ENCODE peak calls at places on chromosomes 3 and 15, in five cellular contexts. One of them, this sample, is unnamed.
A peak's percentile ranks its signal among the peaks of the same experiment; 100 is the strongest.

GRCh38 chr3:171165499-171165921 is 139.0 kb upstream of the SLC2A2 start:
- DNase-seq in EH: no peak
- DNase-seq in NCI-H460: no peak
- DNase-seq in COR-L47: no peak
- DNase-seq in AML-193: no peak
- DNase-seq in this sample: no peak

GRCh38 chr3:11536936-11537612 is 106.6 kb downstream of the VGLL4 start:
- DNase-seq in EH: no peak
- DNase-seq in COR-L47: no peak
- DNase-seq in AML-193: no peak
- DNase-seq in NCI-H460: no peak
- DNase-seq in this sample: peak; percentile 71

GRCh38 chr3:136547293-136547692 is 204.9 kb downstream of the STAG1 start:
- DNase-seq in NCI-H460: no peak
- DNase-seq in EH: peak; percentile 67
- DNase-seq in COR-L47: peak; percentile 20
- DNase-seq in AML-193: no peak
- DNase-seq in this sample: no peak

GRCh38 chr3:134840459-134840858 is 45.4 kb downstream of the EPHB1 start:
- DNase-seq in EH: peak; percentile 7
- DNase-seq in AML-193: no peak
- DNase-seq in NCI-H460: no peak
- DNase-seq in COR-L47: no peak
- DNase-seq in this sample: no peak

GRCh38 chr3:163273694-163274093 is 1777.1 kb downstream of the OTOL1 start:
- DNase-seq in AML-193: no peak
- DNase-seq in EH: no peak
- DNase-seq in NCI-H460: no peak
- DNase-seq in COR-L47: no peak
- DNase-seq in this sample: no peak

GRCh38 chr3:41076399-41076798 is 122.9 kb upstream of the CTNNB1 start:
- DNase-seq in COR-L47: no peak
- DNase-seq in NCI-H460: no peak
- DNase-seq in EH: no peak
- DNase-seq in AML-193: no peak
- DNase-seq in this sample: no peak

GRCh38 chr15:38853608-38854007 is 289.0 kb upstream of the RASGRP1 start:
- DNase-seq in COR-L47: no peak
- DNase-seq in NCI-H460: peak; percentile 14
- DNase-seq in AML-193: no peak
- DNase-seq in EH: peak; percentile 67
- DNase-seq in this sample: no peak

GRCh38 chr3:140135461-140135860 is 200.5 kb downstream of the CLSTN2 start:
- DNase-seq in AML-193: no peak
- DNase-seq in COR-L47: no peak
- DNase-seq in EH: no peak
- DNase-seq in NCI-H460: no peak
- DNase-seq in this sample: no peak

GRCh38 chr3:15051531-15051930 is 13.6 kb downstream of the MRPS25 start:
- DNase-seq in EH: peak; percentile 51
- DNase-seq in NCI-H460: peak; percentile 36
- DNase-seq in AML-193: peak; percentile 73
- DNase-seq in COR-L47: peak; percentile 2
- DNase-seq in this sample: no peak

GRCh38 chr15:28919679-28920655 is 34.2 kb downstream of the APBA2 start:
- DNase-seq in COR-L47: no peak
- DNase-seq in AML-193: no peak
- DNase-seq in NCI-H460: no peak
- DNase-seq in EH: no peak
- DNase-seq in this sample: no peak

GRCh38 chr3:127820221-127820870 is 2.0 kb downstream of the MGLL start:
- DNase-seq in EH: peak; percentile 64
- DNase-seq in NCI-H460: no peak
- DNase-seq in AML-193: peak; percentile 93
- DNase-seq in COR-L47: no peak
- DNase-seq in this sample: no peak

GRCh38 chr15:40990080-40990479 is 36.8 kb downstream of the CHAC1 start:
- DNase-seq in AML-193: no peak
- DNase-seq in EH: no peak
- DNase-seq in COR-L47: no peak
- DNase-seq in NCI-H460: no peak
- DNase-seq in this sample: no peak

GRCh38 chr3:32411442-32411841 is 19.8 kb downstream of the CMTM7 start:
- DNase-seq in EH: no peak
- DNase-seq in COR-L47: no peak
- DNase-seq in AML-193: no peak
- DNase-seq in NCI-H460: no peak
- DNase-seq in this sample: no peak

GRCh38 chr3:112672716-112673506 is 32.0 kb upstream of the CCDC80 start:
- DNase-seq in AML-193: no peak
- DNase-seq in NCI-H460: no peak
- DNase-seq in EH: peak; percentile 30
- DNase-seq in COR-L47: no peak
- DNase-seq in this sample: no peak

GRCh38 chr3:128107809-128108208 is 15.8 kb downstream of the RUVBL1 start:
- DNase-seq in AML-193: no peak
- DNase-seq in NCI-H460: no peak
- DNase-seq in EH: no peak
- DNase-seq in COR-L47: no peak
- DNase-seq in this sample: no peak

GRCh38 chr3:35968223-35968622 is 328.9 kb downstream of the ARPP21 start:
- DNase-seq in EH: no peak
- DNase-seq in COR-L47: no peak
- DNase-seq in AML-193: no peak
- DNase-seq in NCI-H460: no peak
- DNase-seq in this sample: no peak

GRCh38 chr3:127680790-127681189 is 8.0 kb downstream of the ABTB1 start:
- DNase-seq in NCI-H460: no peak
- DNase-seq in AML-193: no peak
- DNase-seq in COR-L47: no peak
- DNase-seq in EH: no peak
- DNase-seq in this sample: peak; percentile 83

GRCh38 chr3:183027276-183027675 is 46.9 kb upstream of the DCUN1D1 start:
- DNase-seq in COR-L47: no peak
- DNase-seq in NCI-H460: no peak
- DNase-seq in EH: no peak
- DNase-seq in AML-193: no peak
- DNase-seq in this sample: no peak

GRCh38 chr15:35023794-35024193 is 35.7 kb upstream of the ZNF770 start:
- DNase-seq in AML-193: peak; percentile 54
- DNase-seq in NCI-H460: no peak
- DNase-seq in COR-L47: no peak
- DNase-seq in EH: no peak
- DNase-seq in this sample: no peak

GRCh38 chr3:153429821-153430220 is 267.8 kb downstream of the RAP2B start:
- DNase-seq in AML-193: no peak
- DNase-seq in EH: peak; percentile 56
- DNase-seq in NCI-H460: no peak
- DNase-seq in COR-L47: no peak
- DNase-seq in this sample: no peak

GRCh38 chr3:66021731-66022131 is 17.0 kb downstream of the MAGI1 start:
- DNase-seq in AML-193: no peak
- DNase-seq in COR-L47: no peak
- DNase-seq in EH: peak; percentile 35
- DNase-seq in NCI-H460: no peak
- DNase-seq in this sample: no peak

GRCh38 chr3:192219926-192220325 is 507.4 kb downstream of the FGF12 start:
- DNase-seq in COR-L47: no peak
- DNase-seq in AML-193: no peak
- DNase-seq in EH: no peak
- DNase-seq in NCI-H460: no peak
- DNase-seq in this sample: no peak

GRCh38 chr15:31309893-31310606 is 16.6 kb upstream of the KLF13 start:
- DNase-seq in COR-L47: no peak
- DNase-seq in NCI-H460: no peak
- DNase-seq in AML-193: no peak
- DNase-seq in EH: no peak
- DNase-seq in this sample: no peak

This sample was measured in mesenteric fat pad.